ENCODE peak calls at places on chromosomes 7 and 10, in nine cellular contexts. One of them, this sample, is unnamed.

GRCh38 chr7:71626206-71626605 is 494.3 kb downstream of the GALNT17 start:
- DNase-seq in tibial artery: no peak
- DNase-seq in astrocyte of the hippocampus: peak; percentile 95
- DNase-seq in CD4-positive, alpha-beta T cell: no peak
- DNase-seq in A673: no peak
- DNase-seq in ACHN: no peak
- DNase-seq in spleen: no peak
- DNase-seq in WTC11: no peak
- DNase-seq in A549: no peak
- DNase-seq in this sample: no peak

GRCh38 chr10:47166405-47166777 is 133.6 kb upstream of the GDF10 start:
- DNase-seq in tibial artery: no peak
- DNase-seq in astrocyte of the hippocampus: no peak
- DNase-seq in CD4-positive, alpha-beta T cell: no peak
- DNase-seq in A673: no peak
- DNase-seq in ACHN: no peak
- DNase-seq in spleen: peak; percentile 39
- DNase-seq in WTC11: no peak
- DNase-seq in A549: no peak
- DNase-seq in this sample: no peak

GRCh38 chr10:53453196-53453595 is 680.6 kb upstream of the MBL2 start:
- DNase-seq in tibial artery: no peak
- DNase-seq in astrocyte of the hippocampus: no peak
- DNase-seq in CD4-positive, alpha-beta T cell: no peak
- DNase-seq in A673: no peak
- DNase-seq in ACHN: peak; percentile 11
- DNase-seq in spleen: no peak
- DNase-seq in WTC11: no peak
- DNase-seq in A549: peak; percentile 1
- DNase-seq in this sample: no peak

GRCh38 chr7:131042269-131043160 is 285.2 kb upstream of the MKLN1 start:
- DNase-seq in tibial artery: no peak
- DNase-seq in astrocyte of the hippocampus: peak; percentile 28
- DNase-seq in CD4-positive, alpha-beta T cell: no peak
- DNase-seq in A673: no peak
- DNase-seq in ACHN: no peak
- DNase-seq in spleen: no peak
- DNase-seq in WTC11: peak; percentile 31
- DNase-seq in A549: no peak
- DNase-seq in this sample: no peak

GRCh38 chr10:126456632-126457031 is 68.4 kb upstream of the ADAM12 start:
- DNase-seq in tibial artery: no peak
- DNase-seq in astrocyte of the hippocampus: no peak
- DNase-seq in CD4-positive, alpha-beta T cell: no peak
- DNase-seq in A673: no peak
- DNase-seq in ACHN: no peak
- DNase-seq in spleen: no peak
- DNase-seq in WTC11: no peak
- DNase-seq in A549: no peak
- DNase-seq in this sample: no peak

GRCh38 chr10:131213651-131214505 is 97.6 kb downstream of the TCERG1L start:
- DNase-seq in tibial artery: peak; percentile 52
- DNase-seq in astrocyte of the hippocampus: no peak
- DNase-seq in CD4-positive, alpha-beta T cell: no peak
- DNase-seq in A673: no peak
- DNase-seq in ACHN: no peak
- DNase-seq in spleen: no peak
- DNase-seq in WTC11: no peak
- DNase-seq in A549: no peak
- DNase-seq in this sample: no peak

GRCh38 chr10:117363027-117363426 is 12.2 kb downstream of the PDZD8 start:
- DNase-seq in tibial artery: no peak
- DNase-seq in astrocyte of the hippocampus: peak; percentile 54
- DNase-seq in CD4-positive, alpha-beta T cell: no peak
- DNase-seq in A673: no peak
- DNase-seq in ACHN: peak; percentile 78
- DNase-seq in spleen: no peak
- DNase-seq in WTC11: no peak
- DNase-seq in A549: no peak
- DNase-seq in this sample: no peak

GRCh38 chr7:93043393-93043985 is 74.3 kb downstream of the SAMD9 start:
- DNase-seq in tibial artery: no peak
- DNase-seq in astrocyte of the hippocampus: peak; percentile 92
- DNase-seq in CD4-positive, alpha-beta T cell: no peak
- DNase-seq in A673: peak; percentile 22
- DNase-seq in ACHN: no peak
- DNase-seq in spleen: peak; percentile 58
- DNase-seq in WTC11: peak; percentile 67
- DNase-seq in A549: no peak
- DNase-seq in this sample: no peak

GRCh38 chr10:105974803-105975456 is 1189.6 kb downstream of the SORCS1 start:
- DNase-seq in tibial artery: no peak
- DNase-seq in astrocyte of the hippocampus: peak; percentile 22
- DNase-seq in CD4-positive, alpha-beta T cell: no peak
- DNase-seq in A673: peak; percentile 84
- DNase-seq in ACHN: peak; percentile 49
- DNase-seq in spleen: no peak
- DNase-seq in WTC11: peak; percentile 33
- DNase-seq in A549: peak; percentile 2
- DNase-seq in this sample: peak; percentile 1

GRCh38 chr7:75969182-75969581 is 25.2 kb downstream of the TMEM120A start:
- DNase-seq in tibial artery: peak; percentile 81
- DNase-seq in astrocyte of the hippocampus: peak; percentile 3
- DNase-seq in CD4-positive, alpha-beta T cell: no peak
- DNase-seq in A673: no peak
- DNase-seq in ACHN: no peak
- DNase-seq in spleen: peak; percentile 59
- DNase-seq in WTC11: no peak
- DNase-seq in A549: no peak
- DNase-seq in this sample: no peak

GRCh38 chr10:86178401-86179142 is 188.0 kb downstream of the GRID1 start:
- DNase-seq in tibial artery: peak; percentile 45
- DNase-seq in astrocyte of the hippocampus: no peak
- DNase-seq in CD4-positive, alpha-beta T cell: no peak
- DNase-seq in A673: peak; percentile 23
- DNase-seq in ACHN: peak; percentile 37
- DNase-seq in spleen: peak; percentile 75
- DNase-seq in WTC11: peak; percentile 82
- DNase-seq in A549: peak; percentile 44
- DNase-seq in this sample: peak; percentile 20

GRCh38 chr7:129741743-129742213 is 130.3 kb downstream of the NRF1 start:
- DNase-seq in tibial artery: no peak
- DNase-seq in astrocyte of the hippocampus: peak; percentile 11
- DNase-seq in CD4-positive, alpha-beta T cell: no peak
- DNase-seq in A673: no peak
- DNase-seq in ACHN: no peak
- DNase-seq in spleen: no peak
- DNase-seq in WTC11: no peak
- DNase-seq in A549: no peak
- DNase-seq in this sample: peak; percentile 15

GRCh38 chr10:110353244-110354119 is 48.8 kb upstream of the SMNDC1 start:
- DNase-seq in tibial artery: no peak
- DNase-seq in astrocyte of the hippocampus: peak; percentile 85
- DNase-seq in CD4-positive, alpha-beta T cell: no peak
- DNase-seq in A673: peak; percentile 44
- DNase-seq in ACHN: peak; percentile 75
- DNase-seq in spleen: no peak
- DNase-seq in WTC11: peak; percentile 38
- DNase-seq in A549: peak; percentile 80
- DNase-seq in this sample: no peak

GRCh38 chr10:91464500-91464899 is 54.4 kb downstream of the HECTD2 start:
- DNase-seq in tibial artery: no peak
- DNase-seq in astrocyte of the hippocampus: no peak
- DNase-seq in CD4-positive, alpha-beta T cell: no peak
- DNase-seq in A673: no peak
- DNase-seq in ACHN: no peak
- DNase-seq in spleen: no peak
- DNase-seq in WTC11: no peak
- DNase-seq in A549: no peak
- DNase-seq in this sample: no peak

GRCh38 chr7:40700653-40701475 is 566.1 kb downstream of the SUGCT start:
- DNase-seq in tibial artery: no peak
- DNase-seq in astrocyte of the hippocampus: no peak
- DNase-seq in CD4-positive, alpha-beta T cell: no peak
- DNase-seq in A673: peak; percentile 75
- DNase-seq in ACHN: no peak
- DNase-seq in spleen: no peak
- DNase-seq in WTC11: no peak
- DNase-seq in A549: no peak
- DNase-seq in this sample: no peak

GRCh38 chr10:89426230-89426868 is 12.0 kb downstream of the IFIT5 start:
- DNase-seq in tibial artery: no peak
- DNase-seq in astrocyte of the hippocampus: peak; percentile 78
- DNase-seq in CD4-positive, alpha-beta T cell: no peak
- DNase-seq in A673: peak; percentile 75
- DNase-seq in ACHN: peak; percentile 77
- DNase-seq in spleen: no peak
- DNase-seq in WTC11: no peak
- DNase-seq in A549: peak; percentile 57
- DNase-seq in this sample: peak; percentile 4

GRCh38 chr10:110372656-110373055 is 67.9 kb upstream of the SMNDC1 start:
- DNase-seq in tibial artery: no peak
- DNase-seq in astrocyte of the hippocampus: peak; percentile 33
- DNase-seq in CD4-positive, alpha-beta T cell: no peak
- DNase-seq in A673: no peak
- DNase-seq in ACHN: peak; percentile 14
- DNase-seq in spleen: no peak
- DNase-seq in WTC11: no peak
- DNase-seq in A549: peak; percentile 63
- DNase-seq in this sample: peak; percentile 16

GRCh38 chr7:27098493-27099223 is 2.9 kb upstream of the HOXA1 start:
- DNase-seq in tibial artery: no peak
- DNase-seq in astrocyte of the hippocampus: peak; percentile 16
- DNase-seq in CD4-positive, alpha-beta T cell: no peak
- DNase-seq in A673: no peak
- DNase-seq in ACHN: peak; percentile 82
- DNase-seq in spleen: no peak
- DNase-seq in WTC11: no peak
- DNase-seq in A549: no peak
- DNase-seq in this sample: no peak

GRCh38 chr7:32539917-32540544 is 44.7 kb downstream of the AVL9 start:
- DNase-seq in tibial artery: no peak
- DNase-seq in astrocyte of the hippocampus: no peak
- DNase-seq in CD4-positive, alpha-beta T cell: no peak
- DNase-seq in A673: no peak
- DNase-seq in ACHN: no peak
- DNase-seq in spleen: no peak
- DNase-seq in WTC11: no peak
- DNase-seq in A549: no peak
- DNase-seq in this sample: no peak

GRCh38 chr10:114289096-114289436 is 50.0 kb downstream of the VWA2 start:
- DNase-seq in tibial artery: no peak
- DNase-seq in astrocyte of the hippocampus: no peak
- DNase-seq in CD4-positive, alpha-beta T cell: no peak
- DNase-seq in A673: no peak
- DNase-seq in ACHN: no peak
- DNase-seq in spleen: peak; percentile 71
- DNase-seq in WTC11: no peak
- DNase-seq in A549: no peak
- DNase-seq in this sample: no peak

GRCh38 chr7:76300210-76300731 is 2.2 kb upstream of the HSPB1 start:
- DNase-seq in tibial artery: no peak
- DNase-seq in astrocyte of the hippocampus: peak; percentile 60
- DNase-seq in CD4-positive, alpha-beta T cell: no peak
- DNase-seq in A673: no peak
- DNase-seq in ACHN: peak; percentile 85
- DNase-seq in spleen: no peak
- DNase-seq in WTC11: no peak
- DNase-seq in A549: peak; percentile 91
- DNase-seq in this sample: peak; percentile 59

GRCh38 chr7:66185680-66186187 is 19.4 kb upstream of the TPST1 start:
- DNase-seq in tibial artery: no peak
- DNase-seq in astrocyte of the hippocampus: no peak
- DNase-seq in CD4-positive, alpha-beta T cell: no peak
- DNase-seq in A673: peak; percentile 50
- DNase-seq in ACHN: no peak
- DNase-seq in spleen: no peak
- DNase-seq in WTC11: no peak
- DNase-seq in A549: no peak
- DNase-seq in this sample: no peak

GRCh38 chr10:73910764-73911552 is at the start of gene PLAU:
- DNase-seq in tibial artery: peak; percentile 75
- DNase-seq in astrocyte of the hippocampus: peak; percentile 79
- DNase-seq in CD4-positive, alpha-beta T cell: peak; percentile 8
- DNase-seq in A673: peak; percentile 55
- DNase-seq in ACHN: peak; percentile 54
- DNase-seq in spleen: peak; percentile 92
- DNase-seq in WTC11: peak; percentile 74
- DNase-seq in A549: no peak
- DNase-seq in this sample: peak; percentile 58

GRCh38 chr10:126336786-126337185 is 51.5 kb downstream of the ADAM12 start:
- DNase-seq in tibial artery: no peak
- DNase-seq in astrocyte of the hippocampus: peak; percentile 52
- DNase-seq in CD4-positive, alpha-beta T cell: no peak
- DNase-seq in A673: no peak
- DNase-seq in ACHN: no peak
- DNase-seq in spleen: no peak
- DNase-seq in WTC11: no peak
- DNase-seq in A549: no peak
- DNase-seq in this sample: no peak

This sample was measured in MV-4-11.